ENCODE peak calls at places on chromosomes 1 and 21, in six cellular contexts. D, L, P, V, C and S are unnamed samples.

GRCh38 chr1:8652607-8653046 is 164.8 kb downstream of the RERE start:
- DNase-seq in D (no peak), L (no peak), P (no peak), V (no peak), C (no peak), S (no peak)

GRCh38 chr1:16174261-16174871 is 18.5 kb upstream of the EPHA2 start:
- DNase-seq in D (no peak), L (no peak), P (no peak), V (no peak), C (no peak), S (no peak)

GRCh38 chr21:29187939-29188338 is 57.5 kb downstream of the MAP3K7CL start:
- DNase-seq in D (peak; percentile 84), L (no peak), P (no peak), V (no peak), C (no peak), S (no peak)

GRCh38 chr1:121483961-121484424 is 299.2 kb downstream of the SRGAP2C start:
- DNase-seq in D (peak; percentile 71), L (no peak), P (no peak), V (no peak), C (no peak), S (no peak)

GRCh38 chr21:23131177-23131576 is 2133.0 kb downstream of the NCAM2 start:
- DNase-seq in D (no peak), L (no peak), P (no peak), V (no peak), C (no peak), S (no peak)

GRCh38 chr21:35705888-35706287 is 354.4 kb downstream of the SETD4 start:
- DNase-seq in D (no peak), L (no peak), P (no peak), V (no peak), C (no peak), S (no peak)

GRCh38 chr1:207670192-207670591 is 25.3 kb downstream of the CR1L start:
- DNase-seq in D (no peak), L (no peak), P (no peak), V (no peak), C (peak; percentile 19), S (no peak)

GRCh38 chr1:210252621-210253041 is 20.0 kb downstream of the SERTAD4 start:
- DNase-seq in D (no peak), L (peak; percentile 74), P (peak; percentile 44), V (no peak), C (no peak), S (no peak)

GRCh38 chr1:55483523-55483922 is 268.4 kb upstream of the USP24 start:
- DNase-seq in D (no peak), L (no peak), P (no peak), V (no peak), C (no peak), S (no peak)

GRCh38 chr1:20359451-20360330 is 69.0 kb downstream of the VWA5B1 start:
- DNase-seq in D (no peak), L (peak; percentile 40), P (no peak), V (no peak), C (no peak), S (no peak)

GRCh38 chr1:12034381-12034801 is 15.1 kb downstream of the MIIP start:
- DNase-seq in D (no peak), L (no peak), P (no peak), V (peak; percentile 83), C (no peak), S (no peak)

GRCh38 chr1:93874025-93874651 is 4.9 kb downstream of the DNTTIP2 start:
- DNase-seq in D (peak; percentile 44), L (no peak), P (no peak), V (no peak), C (no peak), S (no peak)

GRCh38 chr1:202858306-202858705 is 30.6 kb downstream of the RABIF start:
- DNase-seq in D (no peak), L (peak; percentile 30), P (no peak), V (peak; percentile 86), C (no peak), S (no peak)

DNA sequence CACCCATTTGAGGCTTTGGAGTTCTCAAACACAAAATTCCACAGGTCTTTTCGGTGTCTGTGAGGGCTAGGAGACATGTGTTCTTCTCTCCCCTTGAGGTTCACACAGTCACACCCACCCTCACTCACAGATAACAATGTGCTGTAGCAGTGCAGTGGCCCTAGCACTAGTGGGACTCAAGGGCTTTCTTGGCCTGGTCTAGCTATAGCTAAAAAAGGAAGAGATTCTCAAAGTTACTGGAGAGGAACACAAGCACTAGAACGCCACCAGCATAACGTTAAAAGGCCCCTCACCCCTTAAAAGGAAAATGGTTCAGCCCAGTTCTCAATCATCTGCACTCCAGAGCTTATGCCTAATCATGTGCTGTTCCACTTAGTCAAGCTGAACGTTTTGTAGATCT is 39.5 kb downstream of the RGS8 start:
- DNase-seq in D (no peak), L (no peak), P (no peak), V (no peak), C (no peak), S (no peak)
- TF ChIP-seq CTCF in D (no peak), L (no peak), P (no peak), V (no peak), C (peak; percentile 1), S (no peak)

GRCh38 chr1:42923367-42924248 is 35.1 kb downstream of the SLC2A1 start:
- DNase-seq in D (no peak), L (no peak), P (no peak), V (no peak), C (no peak), S (no peak)

GRCh38 chr1:42926235-42926869 is 32.3 kb downstream of the SLC2A1 start:
- DNase-seq in D (no peak), L (no peak), P (no peak), V (no peak), C (no peak), S (no peak)

GRCh38 chr1:42922687-42923366 is 35.8 kb downstream of the SLC2A1 start:
- DNase-seq in D (peak; percentile 72), L (no peak), P (peak; percentile 56), V (peak; percentile 71), C (peak; percentile 69), S (no peak)

GRCh38 chr1:42925132-42925769 is 33.4 kb downstream of the SLC2A1 start:
- DNase-seq in D (no peak), L (no peak), P (no peak), V (no peak), C (no peak), S (no peak)

GRCh38 chr1:42924249-42925131 is 34.2 kb downstream of the SLC2A1 start:
- DNase-seq in D (peak; percentile 77), L (peak; percentile 93), P (peak; percentile 91), V (peak; percentile 91), C (peak; percentile 72), S (peak; percentile 83)
- TF ChIP-seq CTCF in D (no peak), L (no peak), P (peak; percentile 55), V (peak; percentile 46), C (peak; percentile 4), S (no peak)

GRCh38 chr1:227234998-227235405 is 83.3 kb downstream of the CDC42BPA start:
- DNase-seq in D (peak; percentile 51), L (no peak), P (peak; percentile 60), V (peak; percentile 26), C (no peak), S (no peak)
- TF ChIP-seq CTCF in D (peak; percentile 32), L (peak; percentile 28), P (peak; percentile 62), V (no peak), C (peak; percentile 12), S (no peak)

GRCh38 chr1:168819668-168820067 is 90.7 kb upstream of the DPT start:
- DNase-seq in D (no peak), L (no peak), P (no peak), V (no peak), C (no peak), S (no peak)
- TF ChIP-seq CTCF in D (no peak), L (no peak), P (no peak), V (no peak), C (no peak), S (no peak)